ENCODE peak calls at places on chromosomes 3 and 15, in nine cellular contexts. One of them, this sample, is unnamed.

GRCh38 chr15:91142097-91142744 is 42.2 kb downstream of the SV2B start:
- DNase-seq in anterior cingulate cortex: no peak
- DNase-seq in AG09309: no peak
- DNase-seq in activated naive CD8-positive, alpha-beta T cell treated with anti-CD3 and anti-CD28 coated beads, Interleukin-2, amount 50 U/mL, for 24 hours: no peak
- DNase-seq in foreskin keratinocyte: peak; percentile 13
- DNase-seq in HTR-8/SVneo: no peak
- DNase-seq in prostate gland: no peak
- DNase-seq in germinal center: peak; percentile 28
- DNase-seq in HS-27A: no peak
- DNase-seq in this sample: peak; percentile 1

GRCh38 chr3:37228734-37229133 is 54.4 kb upstream of the LRRFIP2 start:
- DNase-seq in anterior cingulate cortex: no peak
- DNase-seq in AG09309: no peak
- DNase-seq in activated naive CD8-positive, alpha-beta T cell treated with anti-CD3 and anti-CD28 coated beads, Interleukin-2, amount 50 U/mL, for 24 hours: no peak
- DNase-seq in foreskin keratinocyte: no peak
- DNase-seq in HTR-8/SVneo: no peak
- DNase-seq in prostate gland: no peak
- DNase-seq in germinal center: no peak
- DNase-seq in HS-27A: no peak
- DNase-seq in this sample: no peak

GRCh38 chr3:15585111-15585844 is 16.1 kb downstream of the HACL1 start:
- DNase-seq in anterior cingulate cortex: peak; percentile 24
- DNase-seq in AG09309: no peak
- DNase-seq in activated naive CD8-positive, alpha-beta T cell treated with anti-CD3 and anti-CD28 coated beads, Interleukin-2, amount 50 U/mL, for 24 hours: no peak
- DNase-seq in foreskin keratinocyte: no peak
- DNase-seq in HTR-8/SVneo: no peak
- DNase-seq in prostate gland: no peak
- DNase-seq in germinal center: no peak
- DNase-seq in HS-27A: no peak
- DNase-seq in this sample: no peak

GRCh38 chr15:23565395-23566069 is at the start of gene MKRN3:
- DNase-seq in anterior cingulate cortex: peak; percentile 36
- DNase-seq in AG09309: peak; percentile 1
- DNase-seq in activated naive CD8-positive, alpha-beta T cell treated with anti-CD3 and anti-CD28 coated beads, Interleukin-2, amount 50 U/mL, for 24 hours: peak; percentile 9
- DNase-seq in foreskin keratinocyte: no peak
- DNase-seq in HTR-8/SVneo: no peak
- DNase-seq in prostate gland: no peak
- DNase-seq in germinal center: no peak
- DNase-seq in HS-27A: peak; percentile 22
- DNase-seq in this sample: peak; percentile 49

GRCh38 chr15:100468265-100468664 is 60.5 kb downstream of the CERS3 start:
- DNase-seq in anterior cingulate cortex: no peak
- DNase-seq in AG09309: no peak
- DNase-seq in activated naive CD8-positive, alpha-beta T cell treated with anti-CD3 and anti-CD28 coated beads, Interleukin-2, amount 50 U/mL, for 24 hours: no peak
- DNase-seq in foreskin keratinocyte: no peak
- DNase-seq in HTR-8/SVneo: peak; percentile 10
- DNase-seq in prostate gland: no peak
- DNase-seq in germinal center: no peak
- DNase-seq in HS-27A: no peak
- DNase-seq in this sample: peak; percentile 68

GRCh38 chr15:78950343-78950742 is 5.5 kb upstream of the CTSH start:
- DNase-seq in anterior cingulate cortex: no peak
- DNase-seq in AG09309: no peak
- DNase-seq in activated naive CD8-positive, alpha-beta T cell treated with anti-CD3 and anti-CD28 coated beads, Interleukin-2, amount 50 U/mL, for 24 hours: no peak
- DNase-seq in foreskin keratinocyte: no peak
- DNase-seq in HTR-8/SVneo: no peak
- DNase-seq in prostate gland: no peak
- DNase-seq in germinal center: no peak
- DNase-seq in HS-27A: no peak
- DNase-seq in this sample: no peak

GRCh38 chr15:60713096-60714084 is 234.4 kb upstream of the ICE2 start:
- DNase-seq in anterior cingulate cortex: peak; percentile 13
- DNase-seq in AG09309: no peak
- DNase-seq in activated naive CD8-positive, alpha-beta T cell treated with anti-CD3 and anti-CD28 coated beads, Interleukin-2, amount 50 U/mL, for 24 hours: no peak
- DNase-seq in foreskin keratinocyte: no peak
- DNase-seq in HTR-8/SVneo: no peak
- DNase-seq in prostate gland: no peak
- DNase-seq in germinal center: no peak
- DNase-seq in HS-27A: no peak
- DNase-seq in this sample: no peak

GRCh38 chr3:29281265-29282228 is 676 bp downstream of the RBMS3 start:
- DNase-seq in anterior cingulate cortex: peak; percentile 7
- DNase-seq in AG09309: no peak
- DNase-seq in activated naive CD8-positive, alpha-beta T cell treated with anti-CD3 and anti-CD28 coated beads, Interleukin-2, amount 50 U/mL, for 24 hours: no peak
- DNase-seq in foreskin keratinocyte: peak; percentile 68
- DNase-seq in HTR-8/SVneo: no peak
- DNase-seq in prostate gland: peak; percentile 15
- DNase-seq in germinal center: no peak
- DNase-seq in HS-27A: no peak
- DNase-seq in this sample: peak; percentile 59

GRCh38 chr3:45553469-45553974 is 41.0 kb upstream of the LIMD1 start:
- DNase-seq in anterior cingulate cortex: peak; percentile 53
- DNase-seq in AG09309: no peak
- DNase-seq in activated naive CD8-positive, alpha-beta T cell treated with anti-CD3 and anti-CD28 coated beads, Interleukin-2, amount 50 U/mL, for 24 hours: no peak
- DNase-seq in foreskin keratinocyte: peak; percentile 40
- DNase-seq in HTR-8/SVneo: peak; percentile 28
- DNase-seq in prostate gland: no peak
- DNase-seq in germinal center: peak; percentile 30
- DNase-seq in HS-27A: no peak
- DNase-seq in this sample: peak; percentile 64

GRCh38 chr3:58000713-58001467 is 7.3 kb upstream of the FLNB start:
- DNase-seq in anterior cingulate cortex: no peak
- DNase-seq in AG09309: no peak
- DNase-seq in activated naive CD8-positive, alpha-beta T cell treated with anti-CD3 and anti-CD28 coated beads, Interleukin-2, amount 50 U/mL, for 24 hours: no peak
- DNase-seq in foreskin keratinocyte: peak; percentile 91
- DNase-seq in HTR-8/SVneo: no peak
- DNase-seq in prostate gland: no peak
- DNase-seq in germinal center: no peak
- DNase-seq in HS-27A: no peak
- DNase-seq in this sample: no peak

GRCh38 chr3:148146947-148147346 is 550.8 kb upstream of the AGTR1 start:
- DNase-seq in anterior cingulate cortex: no peak
- DNase-seq in AG09309: peak; percentile 55
- DNase-seq in activated naive CD8-positive, alpha-beta T cell treated with anti-CD3 and anti-CD28 coated beads, Interleukin-2, amount 50 U/mL, for 24 hours: no peak
- DNase-seq in foreskin keratinocyte: peak; percentile 58
- DNase-seq in HTR-8/SVneo: peak; percentile 3
- DNase-seq in prostate gland: no peak
- DNase-seq in germinal center: no peak
- DNase-seq in HS-27A: peak; percentile 31
- DNase-seq in this sample: peak; percentile 83

GRCh38 chr15:70054366-70054765 is 43.4 kb downstream of the TLE3 start:
- DNase-seq in anterior cingulate cortex: no peak
- DNase-seq in AG09309: no peak
- DNase-seq in activated naive CD8-positive, alpha-beta T cell treated with anti-CD3 and anti-CD28 coated beads, Interleukin-2, amount 50 U/mL, for 24 hours: no peak
- DNase-seq in foreskin keratinocyte: no peak
- DNase-seq in HTR-8/SVneo: no peak
- DNase-seq in prostate gland: no peak
- DNase-seq in germinal center: no peak
- DNase-seq in HS-27A: no peak
- DNase-seq in this sample: no peak

GRCh38 chr15:71701808-71702207 is 108.5 kb upstream of the NR2E3 start:
- DNase-seq in anterior cingulate cortex: no peak
- DNase-seq in AG09309: no peak
- DNase-seq in activated naive CD8-positive, alpha-beta T cell treated with anti-CD3 and anti-CD28 coated beads, Interleukin-2, amount 50 U/mL, for 24 hours: no peak
- DNase-seq in foreskin keratinocyte: no peak
- DNase-seq in HTR-8/SVneo: no peak
- DNase-seq in prostate gland: no peak
- DNase-seq in germinal center: no peak
- DNase-seq in HS-27A: no peak
- DNase-seq in this sample: no peak

GRCh38 chr3:29827756-29828155 is 546.9 kb downstream of the RBMS3 start:
- DNase-seq in anterior cingulate cortex: no peak
- DNase-seq in AG09309: no peak
- DNase-seq in activated naive CD8-positive, alpha-beta T cell treated with anti-CD3 and anti-CD28 coated beads, Interleukin-2, amount 50 U/mL, for 24 hours: no peak
- DNase-seq in foreskin keratinocyte: no peak
- DNase-seq in HTR-8/SVneo: no peak
- DNase-seq in prostate gland: no peak
- DNase-seq in germinal center: no peak
- DNase-seq in HS-27A: no peak
- DNase-seq in this sample: no peak

GRCh38 chr3:138381413-138381901 is 33.1 kb downstream of the MRAS start:
- DNase-seq in anterior cingulate cortex: peak; percentile 74
- DNase-seq in AG09309: no peak
- DNase-seq in activated naive CD8-positive, alpha-beta T cell treated with anti-CD3 and anti-CD28 coated beads, Interleukin-2, amount 50 U/mL, for 24 hours: no peak
- DNase-seq in foreskin keratinocyte: no peak
- DNase-seq in HTR-8/SVneo: no peak
- DNase-seq in prostate gland: no peak
- DNase-seq in germinal center: no peak
- DNase-seq in HS-27A: no peak
- DNase-seq in this sample: peak; percentile 66

GRCh38 chr15:67082007-67082536 is 16.7 kb downstream of the SMAD3 start:
- DNase-seq in anterior cingulate cortex: no peak
- DNase-seq in AG09309: no peak
- DNase-seq in activated naive CD8-positive, alpha-beta T cell treated with anti-CD3 and anti-CD28 coated beads, Interleukin-2, amount 50 U/mL, for 24 hours: peak; percentile 49
- DNase-seq in foreskin keratinocyte: no peak
- DNase-seq in HTR-8/SVneo: no peak
- DNase-seq in prostate gland: no peak
- DNase-seq in germinal center: peak; percentile 40
- DNase-seq in HS-27A: no peak
- DNase-seq in this sample: no peak

GRCh38 chr15:80093854-80094418 is 34.5 kb downstream of the ZFAND6 start:
- DNase-seq in anterior cingulate cortex: no peak
- DNase-seq in AG09309: no peak
- DNase-seq in activated naive CD8-positive, alpha-beta T cell treated with anti-CD3 and anti-CD28 coated beads, Interleukin-2, amount 50 U/mL, for 24 hours: peak; percentile 18
- DNase-seq in foreskin keratinocyte: peak; percentile 57
- DNase-seq in HTR-8/SVneo: no peak
- DNase-seq in prostate gland: peak; percentile 83
- DNase-seq in germinal center: no peak
- DNase-seq in HS-27A: no peak
- DNase-seq in this sample: peak; percentile 30

GRCh38 chr15:33284336-33284735 is 26.4 kb upstream of the RYR3 start:
- DNase-seq in anterior cingulate cortex: no peak
- DNase-seq in AG09309: no peak
- DNase-seq in activated naive CD8-positive, alpha-beta T cell treated with anti-CD3 and anti-CD28 coated beads, Interleukin-2, amount 50 U/mL, for 24 hours: no peak
- DNase-seq in foreskin keratinocyte: no peak
- DNase-seq in HTR-8/SVneo: no peak
- DNase-seq in prostate gland: no peak
- DNase-seq in germinal center: no peak
- DNase-seq in HS-27A: no peak
- DNase-seq in this sample: no peak